ENCODE peak calls at places on chromosome 11, in seven cellular contexts. C is COR-L47; P is stimulated activated CD8-positive, alpha-beta memory T cell treated with anti-CD3 and anti-CD28 coated beads, Interleukin-12 subunit alpha, Interleukin-12 subunit beta, amount 100 ng/mL, for 4 hours; U is mesenteric fat pad; S is stimulated activated CD4-positive, alpha-beta T cell treated with anti-CD3 and anti-CD28 coated beads, Interleukin-12 subunit alpha, Interleukin-12 subunit beta, amount 100 ng/mL, for 24 hours; E is fibroblast of the aortic adventitia; J is NCI-H1092 treated with DMSO at 0.1 percent for 48 hours. D is an unnamed sample.

GRCh38 chr11:115222218-115222862 is 281.9 kb downstream of the CADM1 start:
- DNase-seq in U (no peak), J (peak), E (no peak), S (no peak), C (peak), P (no peak), D (no peak)

GRCh38 chr11:1691027-1691877 is 5.7 kb upstream of the KRTAP5-6 start:
- DNase-seq in P (no peak), C (no peak), E (no peak), U (peak), S (no peak), J (no peak), D (no peak)

GRCh38 chr11:114260077-114260476 is 36.1 kb upstream of the NNMT start:
- DNase-seq in E (no peak), S (no peak), J (no peak), P (no peak), C (no peak), U (no peak), D (no peak)

GRCh38 chr11:110409174-110409573 is 20.6 kb upstream of the FDX1 start:
- DNase-seq in S (no peak), C (no peak), P (no peak), J (no peak), U (no peak), E (peak), D (no peak)

GRCh38 chr11:41978951-41979350 is 519.5 kb upstream of the LRRC4C start:
- DNase-seq in U (no peak), P (no peak), C (no peak), J (no peak), S (no peak), E (no peak), D (no peak)

GRCh38 chr11:6228520-6228919 is 5.9 kb downstream of the FHIP1B start:
- DNase-seq in J (no peak), C (no peak), U (no peak), S (no peak), P (no peak), E (no peak), D (no peak)

GRCh38 chr11:34468209-34468841 is 29.6 kb downstream of the CAT start:
- DNase-seq in E (peak), S (no peak), J (no peak), P (no peak), U (no peak), C (peak), D (no peak)

GRCh38 chr11:125381499-125381898 is 114.6 kb downstream of the FEZ1 start:
- DNase-seq in E (no peak), C (no peak), J (no peak), U (no peak), P (no peak), S (no peak), D (no peak)

GRCh38 chr11:126102436-126102894 is 39.8 kb upstream of the CDON start:
- DNase-seq in C (no peak), E (peak), S (no peak), U (no peak), J (no peak), P (no peak), D (no peak)

GRCh38 chr11:6225896-6226295 is 8.5 kb downstream of the FHIP1B start:
- DNase-seq in C (no peak), J (no peak), E (no peak), U (no peak), P (no peak), S (no peak), D (no peak)

GRCh38 chr11:73931039-73931645 is 19.7 kb upstream of the DNAJB13 start:
- DNase-seq in P (no peak), J (peak), E (peak), C (peak), U (no peak), S (no peak), D (no peak)

GRCh38 chr11:101870510-101870909 is 44.3 kb upstream of the CEP126 start:
- DNase-seq in C (no peak), J (no peak), P (no peak), E (peak), U (no peak), S (no peak), D (no peak)

GRCh38 chr11:77371646-77372045 is 70.2 kb upstream of the GDPD4 start:
- DNase-seq in E (no peak), J (no peak), C (no peak), S (no peak), P (no peak), U (no peak), D (no peak)

GRCh38 chr11:111829185-111829968 is 42.0 kb downstream of the ALG9 start:
- DNase-seq in U (no peak), J (no peak), P (no peak), S (no peak), C (no peak), E (no peak), D (no peak)

GRCh38 chr11:61080986-61081590 is 21.2 kb upstream of the CD5 start:
- DNase-seq in U (peak), P (no peak), J (no peak), S (no peak), C (no peak), E (no peak), D (no peak)

GRCh38 chr11:74288161-74288560 is 23.3 kb downstream of the P4HA3 start:
- DNase-seq in J (no peak), P (no peak), S (no peak), C (no peak), U (no peak), E (peak), D (no peak)

GRCh38 chr11:73761403-73761945 is 600 bp upstream of the RAB6A start:
- DNase-seq in U (no peak), E (no peak), C (no peak), J (no peak), P (no peak), S (no peak), D (no peak)

GRCh38 chr11:3341298-3341697 is 37.6 kb downstream of the ZNF195 start:
- DNase-seq in P (peak), C (peak), J (peak), U (no peak), E (peak), S (peak), D (peak)

GRCh38 chr11:93659841-93660240 is 1.6 kb upstream of the CEP295 start:
- DNase-seq in J (no peak), U (no peak), S (no peak), E (peak), C (no peak), P (no peak), D (no peak)

GRCh38 chr11:104467414-104467813 is 303.5 kb upstream of the PDGFD start:
- DNase-seq in S (no peak), J (no peak), C (no peak), P (no peak), U (no peak), E (peak), D (no peak)

GRCh38 chr11:115527534-115528125 is 23.4 kb upstream of the CADM1 start:
- DNase-seq in E (no peak), C (peak), S (no peak), U (no peak), P (no peak), J (no peak), D (no peak)

GRCh38 chr11:36564376-36565032 is 3.3 kb upstream of the RAG1 start:
- DNase-seq in C (peak), E (peak), S (no peak), J (peak), U (no peak), P (no peak), D (peak)

D was measured in naive B cell.